ENCODE peak calls at places on chromosomes 7 and 10, in four cellular contexts. L is HepG2, Q is HEK293T, V is K562. X is an unnamed sample.

GRCh38 chr7:14377646-14378266 is 388.3 kb upstream of the ETV1 start:
- DNase-seq in L (no peak), Q (no peak), V (no peak), X (no peak)

GRCh38 chr10:86067436-86068050 is 299.1 kb downstream of the GRID1 start:
- DNase-seq in L (no peak), Q (no peak), V (no peak), X (no peak)

GRCh38 chr10:102615361-102615760 is 28.9 kb upstream of the TRIM8 start:
- DNase-seq in L (no peak), Q (peak), V (peak), X (no peak)

GRCh38 chr10:15370212-15370740 is 813 bp downstream of the FAM171A1 start:
- DNase-seq in L (no peak), Q (peak), V (peak), X (no peak)

GRCh38 chr10:43106256-43107091 is 29.6 kb downstream of the RET start:
- DNase-seq in L (no peak), Q (no peak), V (no peak), X (no peak)

GRCh38 chr7:107592361-107593024 is 12.4 kb downstream of the BCAP29 start:
- DNase-seq in L (no peak), Q (no peak), V (no peak), X (no peak)

GRCh38 chr7:86748843-86749720 is 105.4 kb downstream of the GRM3 start:
- DNase-seq in L (no peak), Q (no peak), V (no peak), X (no peak)

GRCh38 chr10:17910144-17910789 is 41.5 kb upstream of the SLC39A12 start:
- DNase-seq in L (peak), Q (peak), V (peak), X (peak)

GRCh38 chr10:71548494-71548846 is 151.8 kb downstream of the CDH23 start:
- DNase-seq in L (no peak), Q (peak), V (peak), X (no peak)

GRCh38 chr7:5423272-5423843 is at the start of gene TNRC18:
- DNase-seq in L (no peak), Q (no peak), V (peak), X (no peak)

GRCh38 chr10:17352583-17352982 is 101.8 kb downstream of the ST8SIA6 start:
- DNase-seq in L (no peak), Q (no peak), V (no peak), X (no peak)

GRCh38 chr7:45617166-45617565 is 43.0 kb downstream of the ADCY1 start:
- DNase-seq in L (no peak), Q (no peak), V (no peak), X (no peak)

GRCh38 chr10:44387853-44388251 is 3.0 kb upstream of the CXCL12 start:
- DNase-seq in L (no peak), Q (no peak), V (no peak), X (no peak)

GRCh38 chr10:44385423-44385725 is 477 bp upstream of the CXCL12 start:
- DNase-seq in L (no peak), Q (no peak), V (no peak), X (no peak)

GRCh38 chr10:44385726-44386438 is 985 bp upstream of the CXCL12 start:
- DNase-seq in L (no peak), Q (no peak), V (peak), X (no peak)

GRCh38 chr10:44384601-44385422 is at the start of gene CXCL12:
- DNase-seq in L (no peak), Q (no peak), V (no peak), X (no peak)

GRCh38 chr10:44386546-44387052 is 1.7 kb upstream of the CXCL12 start:
- DNase-seq in L (peak), Q (peak), V (peak), X (no peak)
- TF ChIP-seq SP1 in L (no peak), Q (no peak), V (no peak), X (no peak)

GRCh38 chr7:101913876-101914275 is 96.5 kb downstream of the CUX1 start:
- DNase-seq in L (no peak), Q (no peak), V (peak), X (no peak)
- TF ChIP-seq SP1 in L (no peak), Q (no peak), V (no peak), X (no peak)

DNA sequence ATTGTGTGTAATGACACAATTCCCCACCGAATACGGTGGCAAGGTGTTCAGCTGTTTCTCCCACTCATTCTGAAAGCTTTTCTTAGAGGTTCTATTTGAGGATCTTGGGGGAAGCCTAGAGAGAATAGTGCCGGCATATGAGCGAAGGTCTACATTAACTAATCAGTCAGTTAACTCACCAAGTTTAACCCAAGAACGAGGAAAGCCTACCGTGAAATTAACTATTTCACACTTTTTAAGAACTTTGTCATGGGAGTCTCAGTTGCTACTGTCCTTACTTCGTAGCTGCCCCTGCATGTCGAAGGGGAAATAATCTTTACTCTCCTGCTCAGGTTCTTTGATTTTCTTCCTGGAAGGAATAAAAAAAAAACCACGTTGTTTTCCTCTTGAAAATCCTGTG is 115.1 kb downstream of the FRMD4A start:
- DNase-seq in L (no peak), Q (no peak), V (no peak), X (no peak)
- TF ChIP-seq SP1 in L (no peak), Q (no peak), V (no peak), X (no peak)

GRCh38 chr7:133771778-133772421 is 355.2 kb upstream of the LRGUK start:
- DNase-seq in L (no peak), Q (no peak), V (no peak), X (no peak)
- TF ChIP-seq SP1 in L (no peak), Q (no peak), V (no peak), X (no peak)

GRCh38 chr7:120732256-120732655 is 125.7 kb downstream of the TSPAN12 start:
- DNase-seq in L (no peak), Q (no peak), V (no peak), X (no peak)

GRCh38 chr7:120733835-120734234 is 124.1 kb downstream of the TSPAN12 start:
- DNase-seq in L (no peak), Q (no peak), V (no peak), X (no peak)

GRCh38 chr7:120735791-120736190 is 122.2 kb downstream of the TSPAN12 start:
- DNase-seq in L (no peak), Q (no peak), V (no peak), X (no peak)

GRCh38 chr7:120731276-120731675 is 126.7 kb downstream of the TSPAN12 start:
- DNase-seq in L (no peak), Q (no peak), V (no peak), X (no peak)

GRCh38 chr7:120733143-120733542 is 124.8 kb downstream of the TSPAN12 start:
- DNase-seq in L (no peak), Q (no peak), V (no peak), X (peak)
- TF ChIP-seq SP1 in L (no peak), Q (no peak), V (no peak), X (no peak)

GRCh38 chr10:62893036-62893435 is 76.9 kb upstream of the EGR2 start:
- DNase-seq in L (no peak), Q (no peak), V (no peak), X (no peak)

GRCh38 chr10:62887642-62888041 is 71.5 kb upstream of the EGR2 start:
- DNase-seq in L (no peak), Q (no peak), V (no peak), X (no peak)

GRCh38 chr10:62894156-62894555 is 78.0 kb upstream of the EGR2 start:
- DNase-seq in L (no peak), Q (no peak), V (no peak), X (no peak)

GRCh38 chr10:62885656-62886461 is 69.7 kb upstream of the EGR2 start:
- DNase-seq in L (peak), Q (no peak), V (no peak), X (no peak)

GRCh38 chr10:62890395-62890794 is 74.2 kb upstream of the EGR2 start:
- DNase-seq in L (no peak), Q (no peak), V (no peak), X (no peak)
- TF ChIP-seq SP1 in L (no peak), Q (no peak), V (no peak), X (no peak)

GRCh38 chr7:142629588-142630260 is 119.5 kb upstream of the PRSS1 start:
- DNase-seq in L (no peak), Q (no peak), V (no peak), X (no peak)
- TF ChIP-seq SP1 in L (no peak), Q (no peak), V (no peak), X (no peak)

GRCh38 chr10:125037145-125037544 is 95.2 kb downstream of the ZRANB1 start:
- DNase-seq in L (peak), Q (no peak), V (no peak), X (peak)
- TF ChIP-seq SP1 in L (no peak), Q (no peak), V (no peak), X (no peak)

DNA sequence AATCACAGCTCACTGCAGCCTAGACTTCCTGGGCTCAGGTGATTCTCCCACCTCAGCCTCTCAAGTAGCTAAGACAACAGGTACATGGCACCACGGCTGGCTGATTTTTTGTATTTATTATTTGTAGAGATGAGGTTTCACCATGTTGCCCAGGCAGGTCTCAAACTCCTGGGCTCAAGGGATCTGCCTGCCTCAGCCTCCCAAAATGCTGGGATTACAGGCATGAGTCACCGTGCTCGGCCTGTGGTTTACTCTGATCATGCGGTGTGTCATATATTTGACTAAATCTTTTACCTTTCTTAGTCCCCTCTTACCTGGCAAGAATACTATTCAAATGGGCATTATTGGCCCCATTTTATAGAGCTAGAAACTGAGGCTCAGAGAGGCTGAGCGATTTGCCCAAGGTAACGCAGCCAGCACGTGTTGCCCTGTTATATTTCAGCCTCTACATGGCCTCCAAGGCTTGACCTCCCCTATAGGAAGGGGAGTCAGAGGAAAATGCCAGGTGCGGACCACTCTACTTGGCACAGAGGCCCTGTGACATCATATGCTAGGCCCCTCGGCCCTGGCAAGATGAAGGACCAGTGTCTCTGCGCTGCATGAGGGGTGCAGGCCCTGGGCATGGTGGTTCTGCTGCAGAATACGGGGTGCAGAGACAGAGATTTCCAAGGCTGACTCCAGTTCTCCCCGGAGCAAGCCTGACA is 8.2 kb downstream of the ZCCHC24 start:
- DNase-seq in L (no peak), Q (no peak), V (no peak), X (no peak)
- TF ChIP-seq SP1 in L (no peak), Q (no peak), V (no peak), X (no peak)

X was measured in HCT116.